ENCODE peak calls at places on chromosomes 12 and 14, in six cellular contexts. W is heart right ventricle; L is transverse colon; Q is naive thymus-derived CD4-positive, alpha-beta T cell; Z is neural progenitor cell; I is tibial artery. S is an unnamed sample.
A peak's percentile ranks its signal among the peaks of the same experiment; 100 is the strongest.

GRCh38 chr12:65494537-65494936 is 216.1 kb downstream of the MSRB3 start:
- DNase-seq in W (no peak), I (no peak), Q (no peak), L (no peak), Z (no peak), S (no peak)

GRCh38 chr12:78530065-78530765 is 334.4 kb upstream of the SYT1 start:
- DNase-seq in Z (peak; percentile 36), Q (no peak), L (no peak), I (no peak), W (no peak), S (peak; percentile 2)

GRCh38 chr12:70744133-70744532 is 106.9 kb upstream of the PTPRB start:
- DNase-seq in W (no peak), Z (no peak), I (no peak), Q (no peak), L (no peak), S (no peak)

GRCh38 chr12:4106617-4107016 is 166.9 kb upstream of the CCND2 start:
- DNase-seq in I (no peak), W (no peak), Q (no peak), L (no peak), Z (no peak), S (no peak)

GRCh38 chr14:59394268-59394667 is 70.9 kb downstream of the GPR135 start:
- DNase-seq in Q (no peak), L (no peak), Z (no peak), W (no peak), I (no peak), S (no peak)

GRCh38 chr12:1826867-1827705 is 6.7 kb downstream of the LRTM2 start:
- DNase-seq in I (no peak), Z (no peak), W (no peak), Q (no peak), L (no peak), S (no peak)

GRCh38 chr14:68295316-68295816 is 475.8 kb downstream of the RAD51B start:
- DNase-seq in I (no peak), W (peak; percentile 49), Z (peak; percentile 39), L (peak; percentile 31), Q (no peak), S (no peak)

GRCh38 chr12:113889076-113889475 is 77.0 kb downstream of the RBM19 start:
- DNase-seq in Z (no peak), W (no peak), Q (no peak), I (no peak), L (no peak), S (no peak)

GRCh38 chr12:22409071-22409951 is 74.8 kb upstream of the ST8SIA1 start:
- DNase-seq in Q (peak; percentile 22), L (no peak), I (no peak), W (no peak), Z (no peak), S (no peak)

GRCh38 chr12:103177624-103178023 is 220.2 kb downstream of the ASCL1 start:
- DNase-seq in L (no peak), Q (no peak), I (no peak), W (no peak), Z (no peak), S (no peak)

GRCh38 chr12:23950775-23951391 is 1.4 kb upstream of the SOX5 start:
- DNase-seq in I (no peak), Z (peak; percentile 77), Q (no peak), W (peak; percentile 20), L (no peak), S (no peak)

GRCh38 chr14:90900712-90901111 is 84.5 kb upstream of the TTC7B start:
- DNase-seq in L (no peak), Z (no peak), W (no peak), Q (no peak), I (no peak), S (no peak)

GRCh38 chr12:67279637-67280036 is 10.5 kb downstream of the CAND1 start:
- DNase-seq in W (no peak), L (no peak), Q (no peak), I (no peak), Z (no peak), S (no peak)

GRCh38 chr14:77574446-77575125 is 41.9 kb downstream of the SPTLC2 start:
- DNase-seq in Q (no peak), W (no peak), L (no peak), I (no peak), Z (no peak), S (no peak)

GRCh38 chr12:116141110-116141832 is 136.2 kb downstream of the MED13L start:
- DNase-seq in I (no peak), W (no peak), Z (no peak), L (no peak), Q (no peak), S (no peak)

GRCh38 chr12:117100251-117100650 is 1.0 kb upstream of the TESC start:
- DNase-seq in L (no peak), W (no peak), Z (peak; percentile 52), Q (no peak), I (no peak), S (no peak)

GRCh38 chr12:27081668-27082091 is 698 bp downstream of the C12orf71 start:
- DNase-seq in Z (peak; percentile 21), I (no peak), L (no peak), Q (no peak), W (no peak), S (no peak)

GRCh38 chr14:43539210-43539609 is 967.9 kb downstream of the FSCB start:
- DNase-seq in L (no peak), Z (peak; percentile 59), W (no peak), I (no peak), Q (no peak), S (peak; percentile 5)

GRCh38 chr12:119406322-119406721 is 71.8 kb downstream of the CCDC60 start:
- DNase-seq in Q (no peak), Z (no peak), L (no peak), I (no peak), W (no peak), S (no peak)

GRCh38 chr12:94261119-94261518 is 112.7 kb downstream of the PLXNC1 start:
- DNase-seq in I (no peak), Q (no peak), Z (peak; percentile 87), L (no peak), W (no peak), S (no peak)

GRCh38 chr14:58978336-58978735 is 210.1 kb upstream of the DAAM1 start:
- DNase-seq in L (no peak), Q (no peak), Z (no peak), W (peak; percentile 56), I (no peak), S (no peak)

GRCh38 chr12:76223869-76224268 is 124.3 kb downstream of the BBS10 start:
- DNase-seq in I (no peak), Q (no peak), W (no peak), Z (no peak), L (no peak), S (no peak)

GRCh38 chr14:44803239-44803905 is 158.4 kb downstream of the KLHL28 start:
- DNase-seq in Q (no peak), L (no peak), I (no peak), Z (peak; percentile 61), W (no peak), S (no peak)
- H3K36me3 ChIP-seq in Q (no peaks in the 10 kb centered on the region), L (no peaks in the 10 kb centered on the region), I (no peaks in the 10 kb centered on the region), Z (no peaks in the 10 kb centered on the region), W (no peaks in the 10 kb centered on the region), S (no peaks in the 10 kb centered on the region)

DNA sequence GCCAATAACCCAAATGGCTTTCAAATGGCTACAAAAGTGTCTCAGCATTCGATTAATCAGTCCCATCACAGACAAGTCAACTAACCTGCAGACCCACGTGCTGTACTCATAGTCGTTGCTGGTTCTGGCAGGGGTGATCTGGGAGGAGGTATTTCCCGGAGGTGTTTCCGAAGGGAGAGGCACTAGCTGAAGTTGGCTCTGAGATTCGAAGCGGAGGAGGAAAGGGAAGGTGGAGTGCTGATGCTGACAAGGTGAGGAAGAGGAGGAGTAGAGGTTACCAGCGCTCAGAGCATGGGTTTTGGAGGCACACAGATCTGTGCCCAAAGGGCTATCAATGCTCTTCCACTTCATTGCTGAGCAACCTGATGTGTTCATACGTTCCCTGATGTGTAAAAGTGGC is 20.5 kb upstream of the COL2A1 start:
- DNase-seq in W (no peak), I (no peak), Z (no peak), L (no peak), Q (no peak), S (no peak)
- H3K27me3 ChIP-seq in W (no peaks in the 10 kb centered on the region), I (peaks cover 25% of the 10 kb centered on the region), Z (peaks cover 62% of the 10 kb centered on the region), L (peaks cover 8% of the 10 kb centered on the region), Q (no peaks in the 10 kb centered on the region), S (peaks cover 15% of the 10 kb centered on the region)

DNA sequence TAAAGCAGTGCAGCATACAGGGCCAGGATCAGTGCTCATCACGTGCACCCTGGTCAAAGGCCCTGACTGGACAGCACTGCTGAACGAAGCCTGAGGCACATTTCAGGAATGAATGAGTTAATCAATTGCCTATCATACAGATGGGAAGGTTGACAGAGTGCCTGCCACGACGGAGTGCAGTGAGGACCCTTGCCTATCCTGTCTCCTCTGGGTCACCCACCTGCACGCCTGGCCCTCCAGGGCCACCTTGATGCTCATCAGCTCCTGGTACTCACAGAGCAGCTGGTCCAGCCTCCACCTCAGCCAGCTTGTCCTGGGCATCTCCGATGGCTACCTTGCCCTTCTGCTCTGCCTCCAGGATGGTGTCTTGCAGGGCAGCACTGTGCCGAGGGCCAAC is 11.7 kb upstream of the KRT73 start:
- DNase-seq in W (no peak), I (no peak), Z (no peak), Q (peak; percentile 18), L (no peak), S (no peak)
- H3K4me3 ChIP-seq in W (no peak overlapping the region), I (no peak overlapping the region), Z (no peak overlapping the region), Q (peak overlapping the region; percentile 19), L (no peak overlapping the region), S (no peak overlapping the region)

DNA sequence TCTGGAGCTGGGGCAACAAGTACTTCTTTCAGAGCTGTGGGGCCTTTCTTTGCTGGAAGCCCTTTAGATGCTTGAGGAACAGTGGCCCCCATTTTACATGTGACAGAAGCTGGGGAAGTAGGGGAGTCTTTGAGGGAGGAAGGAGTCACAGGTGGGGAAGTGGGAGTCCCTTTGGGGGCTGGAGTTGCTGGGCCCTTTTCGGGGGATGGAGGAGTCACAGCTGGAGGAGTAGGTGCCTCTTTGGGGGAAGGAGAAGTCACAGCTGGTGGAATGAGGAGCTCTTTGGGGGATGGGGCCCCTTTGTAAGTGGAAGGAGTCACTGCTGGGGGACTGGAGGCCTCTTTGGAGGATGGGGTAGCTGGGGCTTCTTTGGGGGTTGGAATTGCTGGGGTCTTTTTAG is 8.6 kb downstream of the NACA start:
- DNase-seq in Z (no peak), W (no peak), Q (no peak), L (no peak), I (no peak), S (no peak)
- H3K36me3 ChIP-seq in Z (peaks cover 24% of the 10 kb centered on the region), W (peaks cover 10% of the 10 kb centered on the region), Q (peaks cover 85% of the 10 kb centered on the region), L (peaks cover 43% of the 10 kb centered on the region), I (peaks cover 84% of the 10 kb centered on the region), S (peaks cover 5% of the 10 kb centered on the region)

GRCh38 chr12:49967042-49967776 is 5.5 kb downstream of the AQP5 start:
- DNase-seq in Q (peak; percentile 95), I (peak; percentile 83), W (peak; percentile 88), L (peak; percentile 94), Z (peak; percentile 88), S (no peak)
- H3K27me3 ChIP-seq in Q (no peaks in the 10 kb centered on the region), I (peaks cover 64% of the 10 kb centered on the region), W (no peaks in the 10 kb centered on the region), L (peaks cover 52% of the 10 kb centered on the region), Z (peaks cover 88% of the 10 kb centered on the region), S (peaks cover 45% of the 10 kb centered on the region)